ENCODE peak calls at places on chromosomes 16 and 17, in nine cellular contexts. Z is fibroblast of mammary gland; V is brain microvascular endothelial cell; D is uterus; T is lung; K is CD4-positive, alpha-beta T cell; E is endodermal cell; U is transverse colon; X is CD8-positive, alpha-beta T cell. S is an unnamed sample.
A peak's percentile ranks its signal among the peaks of the same experiment; 100 is the strongest.

GRCh38 chr16:1199342-1200013 is 25.6 kb downstream of the TPSG1 start:
- DNase-seq in D (no peak), E (no peak), X (no peak), K (no peak), T (no peak), U (no peak), Z (no peak), V (no peak), S (no peak)

GRCh38 chr17:46117850-46118696 is 75.2 kb downstream of the KANSL1 start:
- DNase-seq in X (no peak), U (no peak), Z (no peak), D (no peak), K (no peak), T (no peak), V (no peak), E (no peak), S (no peak)

GRCh38 chr16:3112058-3112880 is at the start of gene ZNF205:
- DNase-seq in T (peak; percentile 76), E (peak; percentile 95), X (no peak), V (peak; percentile 60), K (no peak), D (peak; percentile 70), U (peak; percentile 85), Z (peak; percentile 73), S (no peak)

GRCh38 chr16:87806608-87807546 is 41.1 kb upstream of the KLHDC4 start:
- DNase-seq in T (peak; percentile 62), V (peak; percentile 76), K (peak; percentile 34), U (peak; percentile 62), Z (peak; percentile 58), E (peak; percentile 75), D (no peak), X (peak; percentile 20), S (peak; percentile 93)

GRCh38 chr16:73053379-73054130 is 5.6 kb upstream of the ZFHX3 start:
- DNase-seq in X (no peak), U (no peak), V (peak; percentile 73), Z (no peak), D (no peak), K (no peak), E (peak; percentile 73), T (no peak), S (no peak)

GRCh38 chr16:77111057-77111456 is 79.9 kb upstream of the MON1B start:
- DNase-seq in E (no peak), U (no peak), V (no peak), X (no peak), T (no peak), Z (no peak), K (no peak), D (no peak), S (no peak)

GRCh38 chr16:2815299-2815771 is 1.7 kb upstream of the PRSS21 start:
- DNase-seq in T (no peak), E (peak; percentile 51), D (no peak), V (no peak), X (no peak), U (peak; percentile 6), Z (no peak), K (no peak), S (no peak)

GRCh38 chr16:78689031-78689430 is 589.6 kb downstream of the WWOX start:
- DNase-seq in E (no peak), V (peak; percentile 16), Z (peak; percentile 95), T (no peak), U (no peak), X (no peak), K (no peak), D (peak; percentile 42), S (no peak)

GRCh38 chr17:81476635-81477034 is 36.0 kb downstream of the ACTG1 start:
- DNase-seq in K (no peak), X (no peak), V (no peak), T (no peak), Z (no peak), U (no peak), E (no peak), D (no peak), S (no peak)

GRCh38 chr17:31422443-31422842 is 31.0 kb downstream of the RAB11FIP4 start:
- DNase-seq in D (no peak), X (no peak), V (no peak), E (no peak), U (no peak), T (no peak), Z (no peak), K (no peak), S (no peak)

GRCh38 chr16:47061204-47061603 is 82.5 kb downstream of the NETO2 start:
- DNase-seq in T (no peak), K (no peak), U (no peak), Z (no peak), V (no peak), D (no peak), E (peak; percentile 37), X (no peak), S (no peak)

GRCh38 chr17:64641499-64641898 is 20.6 kb downstream of the SMURF2 start:
- DNase-seq in E (no peak), U (no peak), K (no peak), X (no peak), V (peak; percentile 85), Z (peak; percentile 94), D (no peak), T (no peak), S (no peak)
- TF ChIP-seq CTCF in E (no peak), U (no peak), K (no peak), X (no peak), V (peak; percentile 28), Z (no peak), D (no peak), T (no peak), S (peak; percentile 7)

GRCh38 chr16:8874388-8874787 is 5.6 kb upstream of the CARHSP1 start:
- DNase-seq in K (no peak), E (no peak), T (no peak), X (no peak), D (no peak), U (no peak), Z (peak; percentile 34), V (no peak), S (no peak)

GRCh38 chr16:8868272-8869211 is at the start of gene CARHSP1:
- DNase-seq in E (peak; percentile 97), K (peak; percentile 72), Z (peak; percentile 84), X (peak; percentile 67), D (peak; percentile 84), U (peak; percentile 90), T (peak; percentile 87), V (peak; percentile 67), S (peak; percentile 94)

GRCh38 chr16:8872071-8872470 is 3.3 kb upstream of the CARHSP1 start:
- DNase-seq in V (no peak), E (no peak), U (no peak), T (no peak), D (no peak), Z (no peak), X (no peak), K (no peak), S (no peak)

GRCh38 chr16:8869212-8869987 is 594 bp upstream of the CARHSP1 start:
- DNase-seq in E (peak; percentile 82), K (no peak), X (no peak), T (no peak), D (no peak), V (no peak), U (no peak), Z (no peak), S (no peak)

DNA sequence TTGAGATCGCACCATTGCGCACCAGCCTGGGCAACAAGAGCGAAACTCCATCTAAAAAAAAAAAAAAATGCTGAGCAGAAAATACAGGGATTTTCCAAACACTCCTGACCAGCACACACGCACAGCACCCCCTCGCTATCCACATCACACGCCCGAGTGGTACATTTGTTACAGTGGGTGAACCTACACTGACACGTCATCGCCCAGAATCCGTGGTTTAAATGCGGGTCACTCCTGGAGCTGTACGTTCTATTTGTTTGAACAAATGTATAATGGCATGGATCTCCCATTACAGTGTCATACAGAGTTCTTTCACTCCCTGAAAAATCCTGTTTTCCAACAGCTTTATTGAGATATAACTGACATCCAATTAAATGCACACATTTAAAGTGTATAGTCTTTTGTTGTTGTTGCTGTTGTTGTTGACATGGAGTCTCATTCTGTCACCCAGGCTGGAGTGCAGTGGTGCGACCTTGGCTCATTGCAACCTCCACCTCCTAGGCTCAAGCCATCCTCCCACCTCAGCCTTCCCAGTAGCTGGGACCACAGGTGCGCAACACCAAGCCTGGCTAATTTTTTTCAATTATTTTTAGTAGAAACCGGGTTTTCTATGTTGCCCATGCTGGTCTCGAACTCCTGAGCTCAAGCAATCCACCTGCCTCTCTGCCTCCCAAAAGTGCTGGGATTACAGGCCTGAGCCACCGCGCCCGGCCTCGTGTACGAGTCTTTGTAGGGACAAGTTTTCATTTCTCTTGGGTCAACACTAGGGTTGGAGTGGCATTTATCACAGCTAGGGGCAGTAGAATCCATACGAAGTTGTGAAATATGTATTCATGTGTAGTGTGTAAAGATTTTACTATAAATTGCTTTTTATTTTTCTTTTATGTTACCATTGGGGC is 4.4 kb upstream of the CARHSP1 start:
- DNase-seq in V (no peak), T (no peak), K (no peak), U (no peak), Z (no peak), X (no peak), D (no peak), E (no peak), S (no peak)
- TF ChIP-seq CTCF in V (peak; percentile 37), T (no peak), K (no peak), U (peak; percentile 19), Z (peak; percentile 17), X (no peak), D (no peak), E (peak; percentile 47), S (peak; percentile 28)

GRCh38 chr17:44205962-44206824 is 6.5 kb upstream of the ATXN7L3 start:
- DNase-seq in V (no peak), E (peak; percentile 68), T (no peak), K (no peak), U (no peak), Z (no peak), D (no peak), X (no peak), S (no peak)
- TF ChIP-seq CTCF in V (peak; percentile 55), E (peak; percentile 61), T (no peak), K (peak; percentile 12), U (no peak), Z (peak; percentile 19), D (no peak), X (no peak), S (peak; percentile 28)

DNA sequence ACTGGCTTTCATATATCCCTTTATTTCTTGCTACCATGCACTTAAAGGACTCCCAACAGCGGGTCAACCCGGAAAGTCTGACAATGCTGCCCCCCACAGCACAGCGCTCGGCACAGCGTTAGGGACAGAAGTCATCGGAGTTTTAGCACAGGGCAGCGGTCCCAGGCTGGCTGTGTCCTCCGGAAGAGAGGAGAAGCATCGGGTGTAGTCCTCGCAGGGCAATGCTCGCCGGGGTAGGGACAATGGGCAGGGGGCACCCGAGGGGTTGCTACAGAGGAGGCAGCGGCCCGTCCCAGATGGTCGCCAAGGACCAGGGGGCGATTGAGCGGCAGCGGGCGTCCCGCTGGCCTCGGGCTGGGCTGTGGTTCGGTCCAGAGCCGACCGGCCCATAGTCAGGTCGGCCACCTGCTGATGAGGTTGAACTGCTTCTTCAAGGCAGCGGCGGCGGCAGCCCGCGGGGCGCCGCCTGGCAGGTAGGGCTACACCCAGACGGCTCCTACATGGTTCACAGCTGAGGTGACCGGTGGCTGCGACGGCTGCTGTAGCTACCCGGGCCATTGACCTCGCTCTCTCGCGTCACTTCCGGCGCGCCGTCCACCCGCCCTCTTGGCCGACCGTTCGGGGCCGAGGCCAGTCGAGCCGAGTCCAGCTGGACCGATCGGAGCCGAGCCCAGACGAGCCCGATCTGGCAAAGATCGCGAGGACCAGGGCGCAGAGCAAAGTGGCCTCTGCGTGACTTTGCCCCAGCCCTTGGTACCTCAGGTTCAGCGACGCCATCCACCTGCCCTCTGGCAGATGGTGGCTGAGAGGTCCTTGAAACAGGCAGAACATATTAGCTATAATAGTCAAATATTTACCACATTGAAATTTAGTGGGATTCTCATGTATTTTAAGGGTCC is 4.7 kb upstream of the LCMT1 start:
- DNase-seq in U (peak; percentile 96), E (peak; percentile 99), X (peak; percentile 62), K (peak; percentile 56), D (peak; percentile 96), T (peak; percentile 96), V (peak; percentile 85), Z (peak; percentile 85), S (peak; percentile 97)
- TF ChIP-seq CTCF in U (peak; percentile 54), E (peak; percentile 68), X (no peak), K (peak; percentile 54), D (no peak), T (peak; percentile 11), V (peak; percentile 33), Z (no peak), S (peak; percentile 45)